ENCODE peak calls at places on chromosomes 12 and 14, in eight cellular contexts. W is aorta; X is uterus; T is left ventricle myocardium inferior; E is naive thymus-derived CD4-positive, alpha-beta T cell; M is CD4-positive, CD25-positive, alpha-beta regulatory T cell; K is body of pancreas; N is heart right ventricle. L is an unnamed sample.

GRCh38 chr12:18158774-18159557 is 69.0 kb upstream of the RERGL start:
- DNase-seq in W (no peak), M (peak; percentile 11), K (peak; percentile 24), T (no peak), E (no peak), X (no peak), N (no peak), L (no peak)

GRCh38 chr14:106187176-106187670 is 660.8 kb downstream of the TMEM121 start:
- DNase-seq in E (no peak), T (no peak), N (no peak), M (no peak), X (no peak), K (no peak), W (no peak), L (no peak)

GRCh38 chr12:119786539-119786938 is 90.6 kb downstream of the CIT start:
- DNase-seq in T (peak; percentile 18), K (no peak), E (no peak), W (no peak), M (no peak), X (no peak), N (peak; percentile 15), L (no peak)

GRCh38 chr14:64646103-64646502 is 58.1 kb upstream of the PLEKHG3 start:
- DNase-seq in M (no peak), W (no peak), E (no peak), N (no peak), X (no peak), K (peak; percentile 30), T (no peak), L (no peak)

GRCh38 chr12:20220339-20220738 is 148.0 kb upstream of the PDE3A start:
- DNase-seq in M (no peak), W (no peak), X (no peak), T (no peak), K (no peak), N (no peak), E (no peak), L (no peak)

GRCh38 chr12:92968201-92968813 is 39.2 kb upstream of the EEA1 start:
- DNase-seq in E (no peak), W (no peak), N (no peak), K (no peak), M (no peak), X (no peak), T (no peak), L (no peak)

GRCh38 chr14:93160353-93160801 is 24.3 kb downstream of the MOAP1 start:
- DNase-seq in E (no peak), X (no peak), N (no peak), K (peak; percentile 55), M (no peak), T (no peak), W (no peak), L (no peak)

GRCh38 chr14:21852061-21852664 is 178.5 kb upstream of the OR4E1 start:
- DNase-seq in M (peak; percentile 69), T (no peak), E (peak; percentile 65), N (peak; percentile 21), X (no peak), W (no peak), K (peak; percentile 36), L (no peak)

GRCh38 chr12:125314051-125314882 is 249.0 kb downstream of the AACS start:
- DNase-seq in E (no peak), T (no peak), W (no peak), K (no peak), M (no peak), N (no peak), X (no peak), L (no peak)

GRCh38 chr14:91511014-91511466 is 930 bp upstream of the PPP4R3A start:
- DNase-seq in E (no peak), T (no peak), N (no peak), W (no peak), K (no peak), X (no peak), M (no peak), L (no peak)

GRCh38 chr14:105850853-105851581 is 324.6 kb downstream of the TMEM121 start:
- DNase-seq in N (no peak), E (no peak), X (no peak), K (no peak), M (no peak), T (no peak), W (no peak), L (peak; percentile 65)

GRCh38 chr14:79018846-79019245 is 848.7 kb downstream of the NRXN3 start:
- DNase-seq in X (no peak), N (no peak), W (no peak), M (no peak), K (no peak), E (no peak), T (no peak), L (no peak)

GRCh38 chr14:22886500-22887259 is 3.7 kb downstream of the REM2 start:
- DNase-seq in E (peak; percentile 66), M (peak; percentile 75), K (peak; percentile 86), X (peak; percentile 80), T (peak; percentile 71), W (peak; percentile 81), N (peak; percentile 77), L (peak; percentile 78)

GRCh38 chr12:51348116-51348515 is 1.6 kb upstream of the CELA1 start:
- DNase-seq in W (no peak), E (no peak), T (no peak), M (no peak), K (no peak), X (no peak), N (no peak), L (no peak)

GRCh38 chr14:34883954-34884353 is 8.8 kb upstream of the BAZ1A start:
- DNase-seq in W (no peak), K (no peak), E (no peak), N (no peak), T (no peak), X (no peak), M (no peak), L (no peak)

GRCh38 chr12:52580496-52580895 is 6.9 kb upstream of the KRT74 start:
- DNase-seq in X (no peak), E (no peak), T (no peak), M (no peak), K (no peak), W (no peak), N (no peak), L (no peak)

GRCh38 chr12:106672308-106673085 is 89.7 kb downstream of the RFX4 start:
- DNase-seq in E (no peak), K (no peak), T (no peak), W (no peak), X (no peak), N (no peak), M (no peak), L (no peak)

GRCh38 chr12:86838264-86838663 is 582.1 kb upstream of the MGAT4C start:
- DNase-seq in X (no peak), E (no peak), T (no peak), W (no peak), M (no peak), N (no peak), K (no peak), L (no peak)

GRCh38 chr12:86837246-86837645 is 581.1 kb upstream of the MGAT4C start:
- DNase-seq in M (no peak), T (no peak), E (no peak), X (no peak), W (no peak), N (no peak), K (no peak), L (no peak)

GRCh38 chr12:86834217-86834616 is 578.0 kb upstream of the MGAT4C start:
- DNase-seq in M (no peak), N (no peak), W (no peak), E (no peak), T (no peak), K (no peak), X (no peak), L (no peak)

GRCh38 chr12:86838709-86839108 is 582.5 kb upstream of the MGAT4C start:
- DNase-seq in T (no peak), N (no peak), X (no peak), W (no peak), M (no peak), K (no peak), E (no peak), L (no peak)
- H3K27ac ChIP-seq in T (no peak overlapping the region), N (no peak overlapping the region), X (no peak overlapping the region), W (no peak overlapping the region), M (no peak overlapping the region), K (no peak overlapping the region), E (no peak overlapping the region), L (no peak overlapping the region)

DNA sequence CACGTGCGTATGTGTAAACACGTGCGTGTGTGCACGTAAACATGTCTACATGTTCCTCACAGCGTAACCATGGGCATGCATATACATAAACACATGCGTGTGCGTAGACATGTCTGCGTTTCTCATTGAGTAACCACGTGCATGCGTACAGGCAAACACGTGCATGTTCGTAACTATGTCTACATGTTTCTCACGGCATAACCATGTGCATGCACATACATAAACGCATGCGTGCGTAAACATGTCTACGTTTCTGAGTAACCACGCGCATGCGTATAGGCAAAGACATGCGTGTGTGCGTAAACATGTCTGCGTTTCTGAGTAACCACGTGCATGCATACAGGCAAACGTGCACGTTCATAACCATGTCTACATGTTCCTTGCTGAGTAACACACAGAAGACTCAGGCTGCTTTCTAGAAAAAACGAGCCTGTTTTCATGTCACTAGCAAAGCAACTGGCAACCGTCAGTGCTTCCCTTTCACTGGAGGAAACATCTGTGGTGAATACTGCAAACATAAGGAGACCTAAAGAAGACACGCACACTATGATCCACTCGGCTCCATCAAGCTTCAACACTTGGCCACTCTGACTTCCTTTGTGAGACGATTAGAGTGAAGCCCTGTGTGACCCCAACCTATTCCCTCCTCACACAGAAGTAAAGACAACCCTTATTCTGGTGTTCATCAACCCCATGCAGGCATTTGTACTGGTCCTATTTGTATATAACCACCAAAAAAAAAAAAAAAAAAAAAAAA is 28.8 kb downstream of the POLE start:
- DNase-seq in W (no peak), E (no peak), N (no peak), M (no peak), X (no peak), K (no peak), T (no peak), L (no peak)
- H3K36me3 ChIP-seq in W (no peaks in the 10 kb centered on the region), E (peaks cover 59% of the 10 kb centered on the region), N (no peaks in the 10 kb centered on the region), M (peaks cover 83% of the 10 kb centered on the region), X (no peaks in the 10 kb centered on the region), K (peaks cover 32% of the 10 kb centered on the region), T (peaks cover 95% of the 10 kb centered on the region), L (no peaks in the 10 kb centered on the region)

DNA sequence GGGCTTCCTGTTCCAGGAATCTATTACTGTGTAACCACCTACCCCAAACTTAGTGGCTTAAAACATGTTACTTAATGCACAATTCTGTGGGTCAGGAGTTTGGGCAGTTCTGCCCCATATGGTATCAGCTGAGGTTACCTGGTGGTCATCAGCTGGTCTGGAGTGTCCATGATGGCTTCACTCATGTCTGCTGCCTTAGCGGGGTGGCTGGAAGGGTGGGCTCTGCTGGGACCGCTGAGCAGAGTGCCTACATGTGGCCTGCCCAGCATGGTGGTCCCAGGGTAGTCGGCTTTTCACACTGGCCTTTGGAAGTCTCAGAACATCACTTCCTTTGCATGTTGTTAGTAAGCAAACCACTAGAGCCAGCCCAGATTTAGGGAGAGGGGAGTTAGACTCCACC is 53.9 kb downstream of the PELI2 start:
- DNase-seq in K (no peak), M (no peak), E (no peak), N (no peak), W (no peak), X (no peak), T (no peak), L (no peak)
- H3K4me1 ChIP-seq in K (peaks cover 100% of the 10 kb centered on the region), M (peaks cover 6% of the 10 kb centered on the region), E (peaks cover 3% of the 10 kb centered on the region), N (peaks cover 6% of the 10 kb centered on the region), W (peaks cover 2% of the 10 kb centered on the region), X (no peaks in the 10 kb centered on the region), T (peaks cover 18% of the 10 kb centered on the region), L (no peaks in the 10 kb centered on the region)

GRCh38 chr14:102481371-102481770 is 28.2 kb downstream of the ANKRD9 start:
- DNase-seq in K (no peak), M (no peak), E (no peak), T (no peak), W (no peak), N (no peak), X (no peak), L (no peak)
- H3K27ac ChIP-seq in K (no peak overlapping the region), M (no peak overlapping the region), E (no peak overlapping the region), T (no peak overlapping the region), W (no peak overlapping the region), N (no peak overlapping the region), X (no peak overlapping the region), L (no peak overlapping the region)

L was measured in left lung.